ENCODE peak calls at places on chromosome 11, in ten cellular contexts. One of them, this sample, is unnamed.

GRCh38 chr11:19614370-19614936 is 98.2 kb upstream of the NAV2 start:
- DNase-seq in AG08395: no peak
- DNase-seq in GM13977: no peak
- DNase-seq in CD4-positive, alpha-beta memory T cell: no peak
- DNase-seq in neural crest cell: no peak
- DNase-seq in activated CD8-positive, alpha-beta T cell treated with anti-CD3 and anti-CD28 coated beads for 36 hours: no peak
- DNase-seq in stimulated activated CD8-positive, alpha-beta memory T cell treated with anti-CD3 and anti-CD28 coated beads, Interleukin-15, amount 100 ng/mL, for 1 hour: no peak
- DNase-seq in NCI-H2029: no peak
- DNase-seq in stimulated activated naive CD4-positive, alpha-beta T cell treated with Interleukin-2 at 50 U/mL for 16 hours: no peak
- DNase-seq in NCI-H446 treated with DMSO at 0.1 percent for 48 hours: no peak
- DNase-seq in this sample: peak

GRCh38 chr11:100923555-100923954 is 206.1 kb downstream of the PGR start:
- DNase-seq in NCI-H2029: no peak
- DNase-seq in activated CD8-positive, alpha-beta T cell treated with anti-CD3 and anti-CD28 coated beads for 36 hours: no peak
- DNase-seq in stimulated activated CD8-positive, alpha-beta memory T cell treated with anti-CD3 and anti-CD28 coated beads, Interleukin-15, amount 100 ng/mL, for 1 hour: no peak
- DNase-seq in GM13977: no peak
- DNase-seq in CD4-positive, alpha-beta memory T cell: no peak
- DNase-seq in stimulated activated naive CD4-positive, alpha-beta T cell treated with Interleukin-2 at 50 U/mL for 16 hours: no peak
- DNase-seq in AG08395: peak
- DNase-seq in neural crest cell: no peak
- DNase-seq in NCI-H446 treated with DMSO at 0.1 percent for 48 hours: no peak
- DNase-seq in this sample: no peak

GRCh38 chr11:86919557-86920210 is 35.5 kb downstream of the FZD4 start:
- DNase-seq in AG08395: peak
- DNase-seq in stimulated activated CD8-positive, alpha-beta memory T cell treated with anti-CD3 and anti-CD28 coated beads, Interleukin-15, amount 100 ng/mL, for 1 hour: no peak
- DNase-seq in activated CD8-positive, alpha-beta T cell treated with anti-CD3 and anti-CD28 coated beads for 36 hours: peak
- DNase-seq in NCI-H2029: peak
- DNase-seq in NCI-H446 treated with DMSO at 0.1 percent for 48 hours: peak
- DNase-seq in CD4-positive, alpha-beta memory T cell: no peak
- DNase-seq in stimulated activated naive CD4-positive, alpha-beta T cell treated with Interleukin-2 at 50 U/mL for 16 hours: no peak
- DNase-seq in GM13977: peak
- DNase-seq in neural crest cell: no peak
- DNase-seq in this sample: peak

GRCh38 chr11:45885274-45885920 is at the start of gene MAPK8IP1:
- DNase-seq in CD4-positive, alpha-beta memory T cell: peak
- DNase-seq in activated CD8-positive, alpha-beta T cell treated with anti-CD3 and anti-CD28 coated beads for 36 hours: peak
- DNase-seq in stimulated activated naive CD4-positive, alpha-beta T cell treated with Interleukin-2 at 50 U/mL for 16 hours: peak
- DNase-seq in neural crest cell: peak
- DNase-seq in NCI-H2029: peak
- DNase-seq in stimulated activated CD8-positive, alpha-beta memory T cell treated with anti-CD3 and anti-CD28 coated beads, Interleukin-15, amount 100 ng/mL, for 1 hour: no peak
- DNase-seq in NCI-H446 treated with DMSO at 0.1 percent for 48 hours: no peak
- DNase-seq in GM13977: peak
- DNase-seq in AG08395: peak
- DNase-seq in this sample: peak

GRCh38 chr11:116478205-116478604 is 294.6 kb downstream of the BUD13 start:
- DNase-seq in AG08395: no peak
- DNase-seq in NCI-H2029: no peak
- DNase-seq in stimulated activated naive CD4-positive, alpha-beta T cell treated with Interleukin-2 at 50 U/mL for 16 hours: no peak
- DNase-seq in NCI-H446 treated with DMSO at 0.1 percent for 48 hours: no peak
- DNase-seq in stimulated activated CD8-positive, alpha-beta memory T cell treated with anti-CD3 and anti-CD28 coated beads, Interleukin-15, amount 100 ng/mL, for 1 hour: no peak
- DNase-seq in activated CD8-positive, alpha-beta T cell treated with anti-CD3 and anti-CD28 coated beads for 36 hours: no peak
- DNase-seq in GM13977: no peak
- DNase-seq in neural crest cell: no peak
- DNase-seq in CD4-positive, alpha-beta memory T cell: no peak
- DNase-seq in this sample: no peak

GRCh38 chr11:28833670-28834069 is 725.5 kb downstream of the METTL15 start:
- DNase-seq in GM13977: no peak
- DNase-seq in NCI-H446 treated with DMSO at 0.1 percent for 48 hours: no peak
- DNase-seq in AG08395: peak
- DNase-seq in NCI-H2029: no peak
- DNase-seq in neural crest cell: no peak
- DNase-seq in stimulated activated naive CD4-positive, alpha-beta T cell treated with Interleukin-2 at 50 U/mL for 16 hours: no peak
- DNase-seq in stimulated activated CD8-positive, alpha-beta memory T cell treated with anti-CD3 and anti-CD28 coated beads, Interleukin-15, amount 100 ng/mL, for 1 hour: no peak
- DNase-seq in CD4-positive, alpha-beta memory T cell: no peak
- DNase-seq in activated CD8-positive, alpha-beta T cell treated with anti-CD3 and anti-CD28 coated beads for 36 hours: no peak
- DNase-seq in this sample: no peak

GRCh38 chr11:13869404-13869886 is 93.1 kb upstream of the SPON1 start:
- DNase-seq in AG08395: no peak
- DNase-seq in activated CD8-positive, alpha-beta T cell treated with anti-CD3 and anti-CD28 coated beads for 36 hours: no peak
- DNase-seq in neural crest cell: no peak
- DNase-seq in stimulated activated naive CD4-positive, alpha-beta T cell treated with Interleukin-2 at 50 U/mL for 16 hours: no peak
- DNase-seq in GM13977: no peak
- DNase-seq in NCI-H446 treated with DMSO at 0.1 percent for 48 hours: no peak
- DNase-seq in CD4-positive, alpha-beta memory T cell: no peak
- DNase-seq in NCI-H2029: no peak
- DNase-seq in stimulated activated CD8-positive, alpha-beta memory T cell treated with anti-CD3 and anti-CD28 coated beads, Interleukin-15, amount 100 ng/mL, for 1 hour: no peak
- DNase-seq in this sample: no peak

GRCh38 chr11:36033082-36033751 is 89.4 kb downstream of the LDLRAD3 start:
- DNase-seq in AG08395: no peak
- DNase-seq in NCI-H2029: no peak
- DNase-seq in activated CD8-positive, alpha-beta T cell treated with anti-CD3 and anti-CD28 coated beads for 36 hours: no peak
- DNase-seq in GM13977: no peak
- DNase-seq in CD4-positive, alpha-beta memory T cell: no peak
- DNase-seq in NCI-H446 treated with DMSO at 0.1 percent for 48 hours: no peak
- DNase-seq in stimulated activated CD8-positive, alpha-beta memory T cell treated with anti-CD3 and anti-CD28 coated beads, Interleukin-15, amount 100 ng/mL, for 1 hour: no peak
- DNase-seq in stimulated activated naive CD4-positive, alpha-beta T cell treated with Interleukin-2 at 50 U/mL for 16 hours: no peak
- DNase-seq in neural crest cell: no peak
- DNase-seq in this sample: no peak

GRCh38 chr11:10450451-10451398 is 4.3 kb upstream of the AMPD3 start:
- DNase-seq in NCI-H446 treated with DMSO at 0.1 percent for 48 hours: no peak
- DNase-seq in AG08395: peak
- DNase-seq in activated CD8-positive, alpha-beta T cell treated with anti-CD3 and anti-CD28 coated beads for 36 hours: peak
- DNase-seq in GM13977: peak
- DNase-seq in neural crest cell: peak
- DNase-seq in NCI-H2029: peak
- DNase-seq in stimulated activated CD8-positive, alpha-beta memory T cell treated with anti-CD3 and anti-CD28 coated beads, Interleukin-15, amount 100 ng/mL, for 1 hour: no peak
- DNase-seq in stimulated activated naive CD4-positive, alpha-beta T cell treated with Interleukin-2 at 50 U/mL for 16 hours: peak
- DNase-seq in CD4-positive, alpha-beta memory T cell: peak
- DNase-seq in this sample: peak

GRCh38 chr11:67384851-67385366 is 6.9 kb upstream of the RAD9A start:
- DNase-seq in stimulated activated CD8-positive, alpha-beta memory T cell treated with anti-CD3 and anti-CD28 coated beads, Interleukin-15, amount 100 ng/mL, for 1 hour: no peak
- DNase-seq in activated CD8-positive, alpha-beta T cell treated with anti-CD3 and anti-CD28 coated beads for 36 hours: no peak
- DNase-seq in NCI-H2029: no peak
- DNase-seq in NCI-H446 treated with DMSO at 0.1 percent for 48 hours: peak
- DNase-seq in neural crest cell: no peak
- DNase-seq in AG08395: no peak
- DNase-seq in GM13977: no peak
- DNase-seq in stimulated activated naive CD4-positive, alpha-beta T cell treated with Interleukin-2 at 50 U/mL for 16 hours: no peak
- DNase-seq in CD4-positive, alpha-beta memory T cell: no peak
- DNase-seq in this sample: no peak

GRCh38 chr11:73950869-73951710 is at the start of gene DNAJB13:
- DNase-seq in neural crest cell: peak
- DNase-seq in stimulated activated naive CD4-positive, alpha-beta T cell treated with Interleukin-2 at 50 U/mL for 16 hours: no peak
- DNase-seq in NCI-H446 treated with DMSO at 0.1 percent for 48 hours: no peak
- DNase-seq in CD4-positive, alpha-beta memory T cell: no peak
- DNase-seq in activated CD8-positive, alpha-beta T cell treated with anti-CD3 and anti-CD28 coated beads for 36 hours: peak
- DNase-seq in AG08395: peak
- DNase-seq in NCI-H2029: peak
- DNase-seq in GM13977: peak
- DNase-seq in stimulated activated CD8-positive, alpha-beta memory T cell treated with anti-CD3 and anti-CD28 coated beads, Interleukin-15, amount 100 ng/mL, for 1 hour: no peak
- DNase-seq in this sample: peak

GRCh38 chr11:1921576-1922141 is 2.2 kb downstream of the TNNT3 start:
- DNase-seq in neural crest cell: no peak
- DNase-seq in GM13977: peak
- DNase-seq in CD4-positive, alpha-beta memory T cell: no peak
- DNase-seq in activated CD8-positive, alpha-beta T cell treated with anti-CD3 and anti-CD28 coated beads for 36 hours: no peak
- DNase-seq in NCI-H446 treated with DMSO at 0.1 percent for 48 hours: no peak
- DNase-seq in stimulated activated CD8-positive, alpha-beta memory T cell treated with anti-CD3 and anti-CD28 coated beads, Interleukin-15, amount 100 ng/mL, for 1 hour: no peak
- DNase-seq in AG08395: peak
- DNase-seq in NCI-H2029: no peak
- DNase-seq in stimulated activated naive CD4-positive, alpha-beta T cell treated with Interleukin-2 at 50 U/mL for 16 hours: no peak
- DNase-seq in this sample: peak

GRCh38 chr11:35337136-35337918 is 82.0 kb downstream of the SLC1A2 start:
- DNase-seq in AG08395: peak
- DNase-seq in neural crest cell: no peak
- DNase-seq in CD4-positive, alpha-beta memory T cell: no peak
- DNase-seq in NCI-H2029: no peak
- DNase-seq in NCI-H446 treated with DMSO at 0.1 percent for 48 hours: peak
- DNase-seq in stimulated activated CD8-positive, alpha-beta memory T cell treated with anti-CD3 and anti-CD28 coated beads, Interleukin-15, amount 100 ng/mL, for 1 hour: no peak
- DNase-seq in stimulated activated naive CD4-positive, alpha-beta T cell treated with Interleukin-2 at 50 U/mL for 16 hours: no peak
- DNase-seq in GM13977: no peak
- DNase-seq in activated CD8-positive, alpha-beta T cell treated with anti-CD3 and anti-CD28 coated beads for 36 hours: peak
- DNase-seq in this sample: no peak

GRCh38 chr11:73623651-73624050 is 22.7 kb upstream of the PLEKHB1 start:
- DNase-seq in NCI-H2029: no peak
- DNase-seq in CD4-positive, alpha-beta memory T cell: no peak
- DNase-seq in GM13977: no peak
- DNase-seq in AG08395: peak
- DNase-seq in stimulated activated CD8-positive, alpha-beta memory T cell treated with anti-CD3 and anti-CD28 coated beads, Interleukin-15, amount 100 ng/mL, for 1 hour: no peak
- DNase-seq in neural crest cell: no peak
- DNase-seq in activated CD8-positive, alpha-beta T cell treated with anti-CD3 and anti-CD28 coated beads for 36 hours: no peak
- DNase-seq in NCI-H446 treated with DMSO at 0.1 percent for 48 hours: no peak
- DNase-seq in stimulated activated naive CD4-positive, alpha-beta T cell treated with Interleukin-2 at 50 U/mL for 16 hours: no peak
- DNase-seq in this sample: no peak

GRCh38 chr11:61333638-61334433 is 808 bp downstream of the TKFC start:
- DNase-seq in NCI-H2029: no peak
- DNase-seq in neural crest cell: no peak
- DNase-seq in GM13977: no peak
- DNase-seq in stimulated activated naive CD4-positive, alpha-beta T cell treated with Interleukin-2 at 50 U/mL for 16 hours: no peak
- DNase-seq in AG08395: no peak
- DNase-seq in stimulated activated CD8-positive, alpha-beta memory T cell treated with anti-CD3 and anti-CD28 coated beads, Interleukin-15, amount 100 ng/mL, for 1 hour: no peak
- DNase-seq in CD4-positive, alpha-beta memory T cell: no peak
- DNase-seq in activated CD8-positive, alpha-beta T cell treated with anti-CD3 and anti-CD28 coated beads for 36 hours: no peak
- DNase-seq in NCI-H446 treated with DMSO at 0.1 percent for 48 hours: no peak
- DNase-seq in this sample: no peak

GRCh38 chr11:32374261-32374711 is 61.1 kb downstream of the WT1 start:
- DNase-seq in stimulated activated CD8-positive, alpha-beta memory T cell treated with anti-CD3 and anti-CD28 coated beads, Interleukin-15, amount 100 ng/mL, for 1 hour: no peak
- DNase-seq in NCI-H2029: no peak
- DNase-seq in NCI-H446 treated with DMSO at 0.1 percent for 48 hours: no peak
- DNase-seq in CD4-positive, alpha-beta memory T cell: no peak
- DNase-seq in stimulated activated naive CD4-positive, alpha-beta T cell treated with Interleukin-2 at 50 U/mL for 16 hours: no peak
- DNase-seq in GM13977: peak
- DNase-seq in AG08395: no peak
- DNase-seq in neural crest cell: peak
- DNase-seq in activated CD8-positive, alpha-beta T cell treated with anti-CD3 and anti-CD28 coated beads for 36 hours: peak
- DNase-seq in this sample: peak

GRCh38 chr11:73141031-73141308 is 1.1 kb downstream of the FCHSD2 start:
- DNase-seq in activated CD8-positive, alpha-beta T cell treated with anti-CD3 and anti-CD28 coated beads for 36 hours: peak
- DNase-seq in neural crest cell: no peak
- DNase-seq in AG08395: peak
- DNase-seq in NCI-H2029: no peak
- DNase-seq in NCI-H446 treated with DMSO at 0.1 percent for 48 hours: no peak
- DNase-seq in CD4-positive, alpha-beta memory T cell: peak
- DNase-seq in stimulated activated naive CD4-positive, alpha-beta T cell treated with Interleukin-2 at 50 U/mL for 16 hours: no peak
- DNase-seq in stimulated activated CD8-positive, alpha-beta memory T cell treated with anti-CD3 and anti-CD28 coated beads, Interleukin-15, amount 100 ng/mL, for 1 hour: no peak
- DNase-seq in GM13977: peak
- DNase-seq in this sample: peak

GRCh38 chr11:10496296-10496936 is 41.4 kb downstream of the AMPD3 start:
- DNase-seq in neural crest cell: no peak
- DNase-seq in NCI-H2029: no peak
- DNase-seq in AG08395: no peak
- DNase-seq in GM13977: peak
- DNase-seq in NCI-H446 treated with DMSO at 0.1 percent for 48 hours: no peak
- DNase-seq in CD4-positive, alpha-beta memory T cell: no peak
- DNase-seq in stimulated activated naive CD4-positive, alpha-beta T cell treated with Interleukin-2 at 50 U/mL for 16 hours: no peak
- DNase-seq in stimulated activated CD8-positive, alpha-beta memory T cell treated with anti-CD3 and anti-CD28 coated beads, Interleukin-15, amount 100 ng/mL, for 1 hour: no peak
- DNase-seq in activated CD8-positive, alpha-beta T cell treated with anti-CD3 and anti-CD28 coated beads for 36 hours: no peak
- DNase-seq in this sample: no peak

GRCh38 chr11:26150046-26150445 is 181.9 kb upstream of the ANO3 start:
- DNase-seq in activated CD8-positive, alpha-beta T cell treated with anti-CD3 and anti-CD28 coated beads for 36 hours: no peak
- DNase-seq in neural crest cell: no peak
- DNase-seq in NCI-H2029: no peak
- DNase-seq in GM13977: no peak
- DNase-seq in NCI-H446 treated with DMSO at 0.1 percent for 48 hours: peak
- DNase-seq in stimulated activated naive CD4-positive, alpha-beta T cell treated with Interleukin-2 at 50 U/mL for 16 hours: no peak
- DNase-seq in stimulated activated CD8-positive, alpha-beta memory T cell treated with anti-CD3 and anti-CD28 coated beads, Interleukin-15, amount 100 ng/mL, for 1 hour: no peak
- DNase-seq in CD4-positive, alpha-beta memory T cell: no peak
- DNase-seq in AG08395: no peak
- DNase-seq in this sample: no peak

GRCh38 chr11:44191322-44192014 is 96.0 kb downstream of the EXT2 start:
- DNase-seq in AG08395: no peak
- DNase-seq in NCI-H446 treated with DMSO at 0.1 percent for 48 hours: no peak
- DNase-seq in neural crest cell: no peak
- DNase-seq in CD4-positive, alpha-beta memory T cell: no peak
- DNase-seq in stimulated activated CD8-positive, alpha-beta memory T cell treated with anti-CD3 and anti-CD28 coated beads, Interleukin-15, amount 100 ng/mL, for 1 hour: no peak
- DNase-seq in GM13977: no peak
- DNase-seq in NCI-H2029: no peak
- DNase-seq in stimulated activated naive CD4-positive, alpha-beta T cell treated with Interleukin-2 at 50 U/mL for 16 hours: no peak
- DNase-seq in activated CD8-positive, alpha-beta T cell treated with anti-CD3 and anti-CD28 coated beads for 36 hours: no peak
- DNase-seq in this sample: no peak

GRCh38 chr11:57269580-57270021 is 32.6 kb upstream of the APLNR start:
- DNase-seq in AG08395: no peak
- DNase-seq in CD4-positive, alpha-beta memory T cell: no peak
- DNase-seq in NCI-H2029: peak
- DNase-seq in stimulated activated CD8-positive, alpha-beta memory T cell treated with anti-CD3 and anti-CD28 coated beads, Interleukin-15, amount 100 ng/mL, for 1 hour: no peak
- DNase-seq in GM13977: no peak
- DNase-seq in activated CD8-positive, alpha-beta T cell treated with anti-CD3 and anti-CD28 coated beads for 36 hours: no peak
- DNase-seq in neural crest cell: no peak
- DNase-seq in NCI-H446 treated with DMSO at 0.1 percent for 48 hours: peak
- DNase-seq in stimulated activated naive CD4-positive, alpha-beta T cell treated with Interleukin-2 at 50 U/mL for 16 hours: no peak
- DNase-seq in this sample: no peak

GRCh38 chr11:2258501-2259465 is 11.6 kb downstream of the ASCL2 start:
- DNase-seq in stimulated activated CD8-positive, alpha-beta memory T cell treated with anti-CD3 and anti-CD28 coated beads, Interleukin-15, amount 100 ng/mL, for 1 hour: no peak
- DNase-seq in stimulated activated naive CD4-positive, alpha-beta T cell treated with Interleukin-2 at 50 U/mL for 16 hours: no peak
- DNase-seq in GM13977: no peak
- DNase-seq in AG08395: no peak
- DNase-seq in NCI-H446 treated with DMSO at 0.1 percent for 48 hours: no peak
- DNase-seq in NCI-H2029: no peak
- DNase-seq in activated CD8-positive, alpha-beta T cell treated with anti-CD3 and anti-CD28 coated beads for 36 hours: no peak
- DNase-seq in neural crest cell: no peak
- DNase-seq in CD4-positive, alpha-beta memory T cell: no peak
- DNase-seq in this sample: no peak

GRCh38 chr11:131897976-131898375 is 527.6 kb downstream of the NTM start:
- DNase-seq in NCI-H446 treated with DMSO at 0.1 percent for 48 hours: no peak
- DNase-seq in NCI-H2029: no peak
- DNase-seq in stimulated activated naive CD4-positive, alpha-beta T cell treated with Interleukin-2 at 50 U/mL for 16 hours: no peak
- DNase-seq in neural crest cell: no peak
- DNase-seq in CD4-positive, alpha-beta memory T cell: no peak
- DNase-seq in GM13977: no peak
- DNase-seq in activated CD8-positive, alpha-beta T cell treated with anti-CD3 and anti-CD28 coated beads for 36 hours: no peak
- DNase-seq in AG08395: no peak
- DNase-seq in stimulated activated CD8-positive, alpha-beta memory T cell treated with anti-CD3 and anti-CD28 coated beads, Interleukin-15, amount 100 ng/mL, for 1 hour: no peak
- DNase-seq in this sample: no peak